ENCODE peak calls at places on chromosomes 11 and 22, in six cellular contexts. X is fibroblast of pulmonary artery, P is skeletal muscle cell, D is Calu3, A is psoas muscle, G is IMR-90. J is an unnamed sample.

GRCh38 chr11:61350803-61351202 is 10.9 kb downstream of the CYB561A3 start:
- DNase-seq in X (no peak), P (no peak), D (no peak), A (no peak), G (no peak), J (no peak)

GRCh38 chr11:35012467-35013191 is 96.2 kb downstream of the PDHX start:
- DNase-seq in X (no peak), P (no peak), D (no peak), A (no peak), G (no peak), J (no peak)

GRCh38 chr22:32830473-32830872 is 29.0 kb downstream of the TIMP3 start:
- DNase-seq in X (no peak), P (no peak), D (no peak), A (peak; percentile 72), G (no peak), J (no peak)

GRCh38 chr11:115503083-115503885 is 931 bp downstream of the CADM1 start:
- DNase-seq in X (peak; percentile 10), P (no peak), D (peak; percentile 5), A (peak; percentile 83), G (peak; percentile 71), J (no peak)

GRCh38 chr11:75946531-75947530 is 131.8 kb downstream of the UVRAG start:
- DNase-seq in X (peak; percentile 79), P (peak; percentile 48), D (no peak), A (no peak), G (peak; percentile 60), J (no peak)

GRCh38 chr11:61193596-61193995 is 9.7 kb upstream of the PGA3 start:
- DNase-seq in X (no peak), P (no peak), D (no peak), A (no peak), G (no peak), J (no peak)

GRCh38 chr11:9253086-9253485 is 12.1 kb downstream of the DENND5A start:
- DNase-seq in X (no peak), P (no peak), D (no peak), A (no peak), G (no peak), J (no peak)

GRCh38 chr11:88415495-88415894 is 78.0 kb upstream of the CTSC start:
- DNase-seq in X (no peak), P (no peak), D (no peak), A (no peak), G (no peak), J (no peak)

GRCh38 chr22:32574957-32575893 is 100.6 kb downstream of the FBXO7 start:
- DNase-seq in X (no peak), P (no peak), D (no peak), A (no peak), G (no peak), J (no peak)

GRCh38 chr11:95716266-95716665 is 73.3 kb downstream of the FAM76B start:
- DNase-seq in X (peak; percentile 6), P (peak; percentile 85), D (no peak), A (no peak), G (no peak), J (no peak)

GRCh38 chr22:24322522-24322921 is 51.9 kb downstream of the SPECC1L start:
- DNase-seq in X (no peak), P (no peak), D (no peak), A (no peak), G (no peak), J (no peak)

GRCh38 chr11:124879229-124879998 is 14.2 kb downstream of the ROBO3 start:
- DNase-seq in X (no peak), P (no peak), D (no peak), A (no peak), G (no peak), J (no peak)

GRCh38 chr11:19577391-19577831 is 135.2 kb upstream of the NAV2 start:
- DNase-seq in X (peak; percentile 67), P (no peak), D (no peak), A (no peak), G (no peak), J (no peak)

GRCh38 chr11:725624-726202 is 19.7 kb downstream of the EPS8L2 start:
- DNase-seq in X (no peak), P (no peak), D (no peak), A (no peak), G (no peak), J (no peak)

GRCh38 chr11:77209663-77210062 is 81.6 kb downstream of the MYO7A start:
- DNase-seq in X (no peak), P (no peak), D (no peak), A (no peak), G (no peak), J (no peak)